ENCODE peak calls at places on chromosomes 4 and X, in five cellular contexts. F is GM12892, H is posterior cingulate gyrus, M is GM10248, U is mesenchymal stem cell. S is an unnamed sample.

GRCh38 chr4:121375262-121375661 is 5.6 kb downstream of the QRFPR start:
- DNase-seq in F (no peak), H (no peak), M (no peak), U (peak), S (no peak)

GRCh38 chrX:10239611-10240064 is 82.9 kb downstream of the CLCN4 start:
- DNase-seq in F (no peak), H (no peak), M (no peak), U (peak), S (no peak)

GRCh38 chr4:7392438-7393374 is 42.0 kb downstream of the PSAPL1 start:
- DNase-seq in F (no peak), H (no peak), M (no peak), U (peak), S (no peak)

GRCh38 chr4:146520894-146521542 is 722 bp downstream of the SLC10A7 start:
- DNase-seq in F (peak), H (no peak), M (peak), U (peak), S (peak)

GRCh38 chr4:156538651-156539285 is 432.8 kb downstream of the PDGFC start:
- DNase-seq in F (no peak), H (no peak), M (no peak), U (no peak), S (no peak)

GRCh38 chr4:77047037-77047436 is 28.8 kb downstream of the CCNI start:
- DNase-seq in F (no peak), H (no peak), M (no peak), U (peak), S (no peak)

GRCh38 chrX:113305496-113305895 is 464.9 kb upstream of the AMOT start:
- DNase-seq in F (no peak), H (no peak), M (no peak), U (peak), S (no peak)

GRCh38 chrX:56804867-56805266 is 75.8 kb downstream of the NBDY start:
- DNase-seq in F (no peak), H (no peak), M (no peak), U (no peak), S (peak)

GRCh38 chr4:189265515-189265914 is 675.2 kb upstream of the FRG1 start:
- DNase-seq in F (no peak), H (no peak), M (no peak), U (no peak), S (no peak)

GRCh38 chr4:18075823-18076433 is 54.4 kb upstream of the LCORL start:
- DNase-seq in F (no peak), H (no peak), M (no peak), U (no peak), S (no peak)

GRCh38 chr4:112145820-112146813 is 863 bp downstream of the FAM241A start:
- DNase-seq in F (peak), H (peak), M (peak), U (peak), S (peak)

GRCh38 chr4:164169591-164169990 is 584.3 kb upstream of the SMIM31 start:
- DNase-seq in F (no peak), H (no peak), M (no peak), U (peak), S (no peak)

GRCh38 chrX:40094041-40094899 is 3.5 kb downstream of the BCOR start:
- DNase-seq in F (no peak), H (no peak), M (no peak), U (peak), S (peak)

GRCh38 chr4:95572304-95572991 is 23.7 kb upstream of the UNC5C start:
- DNase-seq in F (no peak), H (no peak), M (no peak), U (peak), S (no peak)

GRCh38 chrX:86830685-86831084 is 682.4 kb downstream of the DACH2 start:
- DNase-seq in F (no peak), H (no peak), M (no peak), U (no peak), S (no peak)

GRCh38 chr4:64713256-64713840 is 304.1 kb upstream of the TECRL start:
- DNase-seq in F (no peak), H (no peak), M (peak), U (peak), S (no peak)

GRCh38 chrX:77431227-77431626 is 16.0 kb upstream of the FGF16 start:
- DNase-seq in F (no peak), H (no peak), M (no peak), U (peak), S (no peak)

GRCh38 chrX:7412840-7413239 is 264.9 kb upstream of the PUDP start:
- DNase-seq in F (no peak), H (no peak), M (no peak), U (no peak), S (no peak)

GRCh38 chrX:30900227-30900626 is 11.2 kb upstream of the TAB3 start:
- DNase-seq in F (no peak), H (no peak), M (no peak), U (no peak), S (no peak)

GRCh38 chr4:47662975-47663374 is 174.9 kb downstream of the CORIN start:
- DNase-seq in F (no peak), H (no peak), M (no peak), U (no peak), S (no peak)

GRCh38 chrX:46838974-46839480 is 2.2 kb downstream of the RP2 start:
- DNase-seq in F (no peak), H (no peak), M (no peak), U (peak), S (no peak)

GRCh38 chr4:7837597-7838135 is 102.0 kb downstream of the AFAP1 start:
- DNase-seq in F (no peak), H (no peak), M (no peak), U (no peak), S (no peak)

GRCh38 chr4:83207497-83208105 is 77.0 kb downstream of the COQ2 start:
- DNase-seq in F (no peak), H (no peak), M (no peak), U (peak), S (no peak)

GRCh38 chr4:8050555-8051206 is 107.9 kb downstream of the ABLIM2 start:
- DNase-seq in F (no peak), H (peak), M (no peak), U (peak), S (peak)

GRCh38 chr4:74400395-74400794 is 35.5 kb downstream of the EREG start:
- DNase-seq in F (no peak), H (no peak), M (no peak), U (no peak), S (no peak)